ENCODE peak calls at places on chromosomes 7 and 10, in four cellular contexts. N is adrenal gland, T is Panc1, Y is thoracic aorta. S is an unnamed sample. For H3K36me3, the result is how much of the 10 kb centered on the place peaks cover.

GRCh38 chr10:128808921-128809440 is 658.1 kb upstream of the MGMT start:
- DNase-seq in N (no peak), T (no peak), Y (no peak), S (no peak)

GRCh38 chr10:33612116-33612515 is 277.6 kb upstream of the NRP1 start:
- DNase-seq in N (no peak), T (no peak), Y (no peak), S (no peak)

GRCh38 chr10:25974897-25975459 is 40.9 kb downstream of the MYO3A start:
- DNase-seq in N (no peak), T (no peak), Y (no peak), S (no peak)

GRCh38 chr10:87761892-87762291 is 56.1 kb downstream of the ATAD1 start:
- DNase-seq in N (peak), T (peak), Y (no peak), S (no peak)

GRCh38 chr10:72953687-72954086 is 919 bp downstream of the PLA2G12B start:
- DNase-seq in N (no peak), T (no peak), Y (no peak), S (no peak)

GRCh38 chr10:34097682-34098081 is 717.4 kb downstream of the PARD3 start:
- DNase-seq in N (no peak), T (no peak), Y (no peak), S (no peak)

GRCh38 chr10:49595713-49596492 is 14.2 kb upstream of the SLC18A3 start:
- DNase-seq in N (no peak), T (no peak), Y (no peak), S (no peak)

GRCh38 chr10:30489291-30489823 is 55.4 kb downstream of the MAP3K8 start:
- DNase-seq in N (no peak), T (no peak), Y (no peak), S (no peak)

GRCh38 chr7:139871820-139872219 is 42.8 kb downstream of the TBXAS1 start:
- DNase-seq in N (no peak), T (no peak), Y (no peak), S (no peak)

GRCh38 chr10:71429929-71430328 is 33.2 kb downstream of the CDH23 start:
- DNase-seq in N (no peak), T (no peak), Y (no peak), S (peak)

GRCh38 chr10:101595591-101596433 is 7.7 kb downstream of the DPCD start:
- DNase-seq in N (no peak), T (no peak), Y (no peak), S (no peak)

GRCh38 chr10:93461124-93461806 is 20.9 kb downstream of the MYOF start:
- DNase-seq in N (no peak), T (no peak), Y (no peak), S (no peak)

GRCh38 chr7:39908973-39909372 is 41.1 kb upstream of the CDK13 start:
- DNase-seq in N (no peak), T (no peak), Y (no peak), S (no peak)

GRCh38 chr7:90594791-90595317 is 1.3 kb upstream of the CDK14 start:
- DNase-seq in N (no peak), T (no peak), Y (peak), S (no peak)

GRCh38 chr7:95296456-95296855 is 27.9 kb downstream of the PON1 start:
- DNase-seq in N (no peak), T (no peak), Y (no peak), S (no peak)

GRCh38 chr10:48517482-48517881 is 87.4 kb downstream of the ARHGAP22 start:
- DNase-seq in N (no peak), T (no peak), Y (no peak), S (no peak)

GRCh38 chr10:66714741-66715140 is 211.1 kb upstream of the LRRTM3 start:
- DNase-seq in N (no peak), T (no peak), Y (no peak), S (no peak)

GRCh38 chr10:43229208-43230061 is 37.4 kb downstream of the RASGEF1A start:
- DNase-seq in N (peak), T (no peak), Y (no peak), S (peak)

DNA sequence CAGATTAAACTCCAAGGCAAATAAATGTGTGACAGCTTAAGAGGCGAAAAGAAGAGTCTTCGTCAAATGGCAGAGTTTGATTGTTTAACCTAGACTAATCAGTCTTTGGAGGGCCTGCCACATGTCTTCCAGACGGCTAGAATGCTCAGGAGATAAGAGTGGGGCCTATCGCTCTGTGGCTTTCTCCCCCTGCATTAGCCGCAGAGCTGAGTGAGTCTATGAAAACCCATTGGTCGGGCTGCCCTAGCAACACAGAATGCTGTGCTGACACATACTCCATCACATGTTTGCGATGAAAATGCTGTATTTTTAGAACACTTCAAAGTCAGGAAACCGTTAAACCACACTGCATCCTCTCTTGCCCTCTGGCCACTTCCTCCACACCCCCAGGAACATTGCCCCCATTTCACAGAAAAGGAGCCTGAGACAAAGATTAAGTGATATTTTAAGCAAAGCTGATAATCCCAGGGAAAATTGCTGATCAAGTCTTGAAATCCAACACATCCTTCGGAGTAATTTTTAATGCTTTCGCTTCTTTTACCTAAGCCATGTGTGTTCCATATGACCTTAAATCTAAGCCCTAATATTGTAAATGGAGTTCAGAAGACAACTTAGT is 161.0 kb downstream of the CELF2 start:
- DNase-seq in N (peak), T (no peak), Y (no peak), S (peak)
- H3K4me3 ChIP-seq in N (no peak), T (no peak), Y (no peak), S (no peak)

DNA sequence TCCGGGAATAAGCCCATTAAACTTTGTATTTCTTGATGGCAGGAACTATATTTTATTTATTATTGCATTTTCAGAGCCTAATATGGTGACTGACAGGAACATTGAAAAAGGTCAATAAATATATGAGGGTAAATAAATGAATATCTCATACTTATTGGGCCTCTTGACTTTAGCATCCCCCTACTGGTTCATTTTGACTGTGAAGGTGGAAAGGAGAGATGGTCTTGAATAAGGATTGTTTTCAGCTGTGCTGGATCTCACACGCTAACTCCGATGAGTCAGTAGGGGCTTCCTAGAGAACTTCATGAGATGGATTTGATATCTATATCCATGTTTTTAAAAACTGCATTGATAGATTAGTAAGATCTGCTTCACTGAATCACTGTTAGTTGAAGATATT is 1026.0 kb downstream of the REEP3 start:
- DNase-seq in N (no peak), T (no peak), Y (no peak), S (no peak)
- H3K27ac ChIP-seq in N (no peak), T (no peak), Y (no peak), S (no peak)

GRCh38 chr7:699260-700170 is 27.0 kb upstream of the DNAAF5 start:
- DNase-seq in N (peak), T (no peak), Y (no peak), S (no peak)
- H3K36me3 ChIP-seq in N (under half), T (under half), Y (under half), S (under half)

DNA sequence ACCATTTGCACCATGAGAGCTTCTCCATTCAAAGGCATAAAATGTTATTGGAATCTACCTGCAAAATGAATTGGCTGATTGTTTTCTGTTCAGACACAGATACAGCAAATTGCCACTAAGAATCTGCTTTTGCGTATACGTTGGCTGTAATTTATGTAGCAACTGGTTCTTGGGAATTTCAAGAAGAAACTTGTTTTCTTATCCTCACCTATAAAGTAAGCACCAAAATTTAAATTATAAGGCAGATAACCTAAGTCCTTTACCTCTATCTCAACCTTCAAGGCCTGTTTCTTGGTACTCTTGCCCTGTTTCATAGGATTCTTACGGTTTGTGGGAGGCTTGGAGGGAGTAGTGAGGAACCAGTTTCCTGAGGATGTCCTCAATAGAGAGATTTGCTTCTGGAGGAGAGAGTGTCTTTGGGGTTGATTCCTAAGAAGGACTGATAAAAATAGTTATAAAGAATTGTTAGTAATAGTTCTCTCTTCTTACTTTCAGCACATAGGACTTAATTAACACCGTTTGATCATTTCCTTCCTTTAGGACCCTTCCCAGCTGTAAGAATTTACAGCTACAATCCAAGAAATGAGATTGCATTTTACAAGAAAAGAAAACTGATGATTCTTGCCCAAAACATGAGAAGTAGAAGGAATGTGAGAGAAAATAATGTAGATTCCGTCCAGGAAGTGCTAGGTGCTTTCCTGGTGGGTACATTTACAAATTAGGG is 2.0 kb downstream of the STAMBPL1 start:
- DNase-seq in N (no peak), T (peak), Y (no peak), S (no peak)
- H3K4me3 ChIP-seq in N (no peak), T (peak), Y (no peak), S (no peak)

DNA sequence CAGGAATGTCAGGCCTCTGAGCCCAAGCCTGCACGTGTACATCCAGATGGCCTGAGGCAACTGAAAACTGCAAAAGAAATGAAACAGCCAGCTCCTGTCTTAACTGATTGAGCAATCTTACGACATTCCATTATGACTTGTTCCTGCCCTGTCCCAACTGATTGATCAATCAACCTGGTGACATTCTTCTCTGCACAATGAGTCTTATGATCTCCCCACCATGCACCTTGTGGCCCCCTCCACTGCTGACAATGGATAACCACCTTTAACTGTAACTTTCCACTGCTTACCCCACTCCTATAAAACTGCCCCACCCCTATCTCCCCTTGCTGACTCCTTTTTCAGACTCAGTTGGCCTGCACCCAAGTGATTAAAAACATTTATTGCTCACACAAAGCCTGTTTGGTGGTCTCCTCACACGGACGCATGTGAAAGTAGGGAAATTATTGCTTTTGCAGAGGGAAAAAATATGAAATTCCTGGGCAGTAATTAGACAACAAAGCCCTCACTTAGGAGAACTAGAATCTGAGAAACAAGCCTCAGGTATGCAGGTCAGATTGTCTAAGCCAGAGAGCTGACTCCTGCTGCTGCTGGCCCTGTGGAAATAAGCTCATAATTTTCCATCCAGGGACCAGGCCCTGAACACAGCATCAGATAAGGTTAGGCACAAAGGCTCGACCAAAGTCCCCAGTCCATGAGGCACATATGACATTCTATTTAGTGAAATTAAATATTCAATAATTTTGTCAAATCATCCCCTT is 5.3 kb downstream of the CYP3A7 start:
- DNase-seq in N (no peak), T (no peak), Y (no peak), S (no peak)
- H3K27ac ChIP-seq in N (no peak), T (no peak), Y (no peak), S (no peak)

DNA sequence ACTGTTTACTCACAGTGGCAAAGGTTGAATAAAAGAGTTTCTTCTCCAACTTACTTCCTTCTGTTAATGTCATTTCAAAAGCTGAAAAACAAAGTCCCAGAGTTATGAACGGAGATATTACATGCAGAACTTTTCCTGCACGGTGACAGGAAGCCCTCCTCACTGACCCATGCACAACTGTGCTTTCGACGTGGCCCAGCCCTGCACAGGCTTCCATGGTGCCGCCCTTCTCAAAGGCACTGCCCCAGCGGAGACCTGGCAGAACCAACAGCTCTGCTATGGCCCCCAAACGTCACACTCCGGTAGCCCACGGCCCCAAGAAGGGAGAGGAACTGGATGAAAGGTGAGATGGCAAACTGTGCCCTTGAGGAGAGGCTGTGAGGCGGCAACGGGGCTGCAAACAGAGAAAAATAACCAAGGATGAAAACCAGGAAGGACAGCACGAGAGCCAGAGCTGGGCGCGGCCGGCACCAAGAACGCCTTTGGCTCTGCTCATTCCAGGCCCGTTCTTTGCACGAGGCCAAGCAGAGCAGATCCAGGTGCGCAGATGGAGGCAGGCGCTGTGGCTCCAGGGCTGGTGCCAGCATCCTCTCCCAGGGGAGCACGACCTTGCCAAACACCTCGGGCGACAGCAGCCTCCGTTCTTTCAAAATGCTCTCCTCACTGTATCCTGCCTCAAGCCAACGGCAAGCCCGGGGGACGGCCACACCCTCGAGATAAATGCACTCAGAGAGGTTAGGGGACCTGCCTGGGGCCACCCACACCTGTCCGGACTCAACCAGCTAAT is 7.0 kb upstream of the FUOM start:
- DNase-seq in N (no peak), T (no peak), Y (no peak), S (no peak)
- H3K36me3 ChIP-seq in N (half or more), T (under half), Y (under half), S (under half)

DNA sequence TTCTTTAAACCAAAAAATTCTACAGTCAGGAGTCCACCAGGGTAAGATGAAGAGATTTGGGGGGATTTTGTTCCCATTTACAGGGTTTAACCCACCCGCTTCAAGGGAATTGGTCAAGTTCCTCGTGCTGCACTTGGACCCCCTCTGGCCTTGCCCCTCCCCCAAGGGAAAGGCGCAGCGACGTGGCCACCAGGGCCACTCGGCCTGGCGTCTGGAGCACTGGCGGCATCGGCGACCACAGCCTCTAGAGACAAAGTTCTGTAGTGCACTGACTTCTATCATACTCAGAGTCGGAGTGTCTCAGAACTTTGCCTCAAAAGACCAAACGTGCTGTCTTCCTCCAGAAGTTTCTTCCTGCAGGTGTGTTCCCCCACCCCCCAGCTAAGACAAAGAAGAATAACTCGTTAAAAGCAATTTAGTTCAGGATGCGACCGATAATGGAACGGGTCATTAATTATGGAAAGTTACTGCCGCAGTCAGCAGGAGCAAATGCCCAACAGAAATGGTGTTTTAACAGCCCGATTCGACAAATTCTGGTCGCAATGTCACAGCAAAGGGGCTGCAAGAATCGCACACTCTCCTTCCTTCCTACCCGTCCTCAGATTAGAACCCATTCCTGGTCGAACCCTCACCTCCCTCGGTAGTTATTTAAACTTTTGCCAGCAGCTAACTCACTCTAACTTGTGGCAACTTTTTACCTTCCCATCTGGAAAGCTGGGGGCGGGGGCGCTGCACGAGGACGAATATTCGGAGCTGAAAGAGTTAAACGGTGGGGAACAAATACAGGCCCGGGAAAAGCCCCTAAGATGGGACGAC is 202.1 kb upstream of the NFE2L3 start:
- DNase-seq in N (peak), T (no peak), Y (no peak), S (no peak)
- H3K4me3 ChIP-seq in N (no peak), T (peak), Y (peak), S (no peak)

GRCh38 chr7:77528368-77528767 is 8.7 kb upstream of the PTPN12 start:
- DNase-seq in N (no peak), T (no peak), Y (no peak), S (no peak)
- H3K27ac ChIP-seq in N (no peak), T (no peak), Y (no peak), S (no peak)

GRCh38 chr10:79003183-79004100 is 65.3 kb upstream of the ZMIZ1 start:
- DNase-seq in N (peak), T (no peak), Y (no peak), S (no peak)
- H3K36me3 ChIP-seq in N (under half), T (under half), Y (under half), S (under half)

DNA sequence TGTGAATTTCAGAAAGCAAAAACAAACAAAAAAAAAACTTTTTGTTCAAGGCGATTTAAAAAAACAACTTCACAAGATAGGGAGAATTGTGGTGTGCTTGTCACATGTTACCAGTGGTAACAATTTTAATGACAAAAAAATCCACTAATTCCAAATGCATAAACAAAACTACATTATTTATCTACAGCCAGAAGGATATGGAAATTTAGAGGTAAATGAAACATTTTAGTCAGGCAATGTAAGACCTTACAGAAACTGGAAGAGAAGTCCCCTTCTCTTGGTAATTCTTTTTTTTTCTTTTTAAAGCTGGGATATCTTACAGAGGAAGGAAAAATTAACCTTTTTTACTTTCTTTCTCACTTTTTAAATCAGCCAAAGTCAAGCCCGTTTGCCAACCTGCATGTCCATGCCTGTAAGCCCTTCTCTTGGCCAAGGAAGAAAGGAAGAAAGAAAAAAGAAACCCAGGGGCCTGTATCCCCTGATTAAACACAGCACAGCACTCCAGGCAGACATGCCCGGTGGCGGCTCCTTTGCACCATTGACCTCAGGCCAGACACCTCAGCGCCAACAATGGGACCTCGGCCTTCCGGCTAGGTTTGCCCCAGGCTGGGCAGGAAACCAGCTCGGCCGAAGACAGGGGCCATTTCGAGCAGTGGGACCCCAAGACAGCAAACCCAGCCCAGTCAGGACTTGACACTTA is 3.0 kb downstream of the HOXA10 start:
- DNase-seq in N (no peak), T (no peak), Y (no peak), S (no peak)
- H3K4me3 ChIP-seq in N (no peak), T (no peak), Y (no peak), S (no peak)

S was measured in WERI-Rb-1.